ENCODE peak calls at places on chromosomes 2 and 18, in nine cellular contexts. Q, A, I, U, R, C, B, S and Y are unnamed samples. For H3K27me3, the result is how much of the 10 kb centered on the place peaks cover.

GRCh38 chr2:113809076-113809475 is 52.6 kb upstream of the SLC35F5 start:
- DNase-seq in Q (no peak), A (no peak), I (no peak), U (no peak), R (no peak), C (no peak), B (no peak), S (no peak), Y (no peak)

GRCh38 chr2:46010925-46011490 is 286.2 kb upstream of the EPAS1 start:
- DNase-seq in Q (peak), A (no peak), I (no peak), U (no peak), R (no peak), C (peak), B (peak), S (no peak), Y (no peak)

GRCh38 chr2:122307772-122308171 is 552.3 kb downstream of the TSN start:
- DNase-seq in Q (no peak), A (no peak), I (no peak), U (no peak), R (no peak), C (no peak), B (no peak), S (no peak), Y (no peak)

GRCh38 chr2:70440621-70441020 is 113.0 kb downstream of the TGFA start:
- DNase-seq in Q (no peak), A (no peak), I (no peak), U (no peak), R (no peak), C (peak), B (no peak), S (no peak), Y (peak)

GRCh38 chr2:209236369-209236768 is 187.5 kb upstream of the MAP2 start:
- DNase-seq in Q (no peak), A (no peak), I (no peak), U (no peak), R (no peak), C (no peak), B (peak), S (no peak), Y (no peak)

GRCh38 chr2:239498576-239498975 is 97.8 kb upstream of the HDAC4 start:
- DNase-seq in Q (no peak), A (no peak), I (no peak), U (no peak), R (no peak), C (no peak), B (no peak), S (no peak), Y (no peak)

GRCh38 chr2:11129598-11130449 is 25.4 kb upstream of the SLC66A3 start:
- DNase-seq in Q (no peak), A (no peak), I (peak), U (peak), R (peak), C (peak), B (peak), S (peak), Y (peak)

GRCh38 chr2:116879646-116880045 is 934.8 kb upstream of the DDX18 start:
- DNase-seq in Q (no peak), A (no peak), I (no peak), U (no peak), R (no peak), C (no peak), B (no peak), S (no peak), Y (no peak)

GRCh38 chr2:98757904-98758421 is 27.0 kb upstream of the MGAT4A start:
- DNase-seq in Q (peak), A (peak), I (peak), U (peak), R (peak), C (peak), B (no peak), S (peak), Y (peak)

GRCh38 chr2:101723366-101724112 is 26.0 kb downstream of the MAP4K4 start:
- DNase-seq in Q (no peak), A (no peak), I (no peak), U (no peak), R (no peak), C (no peak), B (no peak), S (no peak), Y (no peak)

GRCh38 chr2:44751754-44752479 is 189.6 kb upstream of the SIX3 start:
- DNase-seq in Q (no peak), A (no peak), I (no peak), U (no peak), R (no peak), C (no peak), B (peak), S (no peak), Y (no peak)

GRCh38 chr18:48848641-48849143 is 102.1 kb downstream of the SMAD7 start:
- DNase-seq in Q (peak), A (no peak), I (no peak), U (no peak), R (peak), C (no peak), B (no peak), S (no peak), Y (no peak)

GRCh38 chr2:55403177-55403998 is 16.3 kb downstream of the CCDC88A start:
- DNase-seq in Q (no peak), A (no peak), I (no peak), U (no peak), R (no peak), C (no peak), B (no peak), S (no peak), Y (no peak)

GRCh38 chr18:7467708-7468466 is 99.2 kb upstream of the PTPRM start:
- DNase-seq in Q (no peak), A (no peak), I (no peak), U (no peak), R (no peak), C (no peak), B (no peak), S (no peak), Y (no peak)

GRCh38 chr2:10214179-10214578 is 88.5 kb upstream of the HPCAL1 start:
- DNase-seq in Q (no peak), A (no peak), I (no peak), U (peak), R (no peak), C (no peak), B (no peak), S (no peak), Y (no peak)

GRCh38 chr2:30278419-30278818 is 47.1 kb downstream of the LBH start:
- DNase-seq in Q (no peak), A (no peak), I (no peak), U (no peak), R (no peak), C (no peak), B (no peak), S (no peak), Y (no peak)

GRCh38 chr2:108621087-108621559 is 86.9 kb downstream of the LIMS1 start:
- DNase-seq in Q (peak), A (no peak), I (no peak), U (no peak), R (no peak), C (peak), B (peak), S (peak), Y (peak)

GRCh38 chr2:202599105-202599504 is 35.7 kb upstream of the FAM117B start:
- DNase-seq in Q (no peak), A (no peak), I (no peak), U (no peak), R (no peak), C (no peak), B (no peak), S (no peak), Y (no peak)

GRCh38 chr2:56763683-56764082 is 579.9 kb downstream of the CCDC85A start:
- DNase-seq in Q (no peak), A (no peak), I (no peak), U (no peak), R (no peak), C (no peak), B (no peak), S (no peak), Y (no peak)

GRCh38 chr2:101617188-101617587 is 80.3 kb upstream of the MAP4K4 start:
- DNase-seq in Q (no peak), A (peak), I (no peak), U (no peak), R (no peak), C (no peak), B (no peak), S (no peak), Y (no peak)

GRCh38 chr2:112877423-112877822 is 33.5 kb upstream of the IL37 start:
- DNase-seq in Q (no peak), A (no peak), I (no peak), U (no peak), R (no peak), C (no peak), B (no peak), S (no peak), Y (no peak)

GRCh38 chr2:41668529-41668928 is 379.3 kb upstream of the PKDCC start:
- DNase-seq in Q (no peak), A (no peak), I (no peak), U (no peak), R (no peak), C (no peak), B (peak), S (no peak), Y (no peak)

GRCh38 chr2:134836986-134837385 is 1.4 kb upstream of the ACMSD start:
- DNase-seq in Q (no peak), A (peak), I (no peak), U (no peak), R (no peak), C (no peak), B (no peak), S (no peak), Y (no peak)

GRCh38 chr2:58852905-58853304 is 611.8 kb upstream of the FANCL start:
- DNase-seq in Q (no peak), A (no peak), I (no peak), U (no peak), R (no peak), C (no peak), B (no peak), S (no peak), Y (no peak)

GRCh38 chr2:206800501-206801416 is 35.4 kb downstream of the FASTKD2 start:
- DNase-seq in Q (peak), A (peak), I (peak), U (peak), R (peak), C (peak), B (peak), S (no peak), Y (peak)

GRCh38 chr2:109242654-109243331 is 113.8 kb downstream of the SH3RF3 start:
- DNase-seq in Q (peak), A (peak), I (peak), U (no peak), R (peak), C (no peak), B (no peak), S (no peak), Y (no peak)

GRCh38 chr2:55311444-55311870 is 42.4 kb upstream of the MTIF2 start:
- DNase-seq in Q (peak), A (no peak), I (no peak), U (no peak), R (no peak), C (no peak), B (peak), S (no peak), Y (no peak)

GRCh38 chr2:232876071-232876977 is 6.3 kb downstream of the SNORC start:
- DNase-seq in Q (no peak), A (no peak), I (no peak), U (peak), R (no peak), C (peak), B (peak), S (no peak), Y (no peak)
- H3K27ac ChIP-seq in Q (no peak), A (no peak), I (no peak), U (no peak), R (no peak), C (no peak), B (no peak), S (no peak), Y (no peak)

DNA sequence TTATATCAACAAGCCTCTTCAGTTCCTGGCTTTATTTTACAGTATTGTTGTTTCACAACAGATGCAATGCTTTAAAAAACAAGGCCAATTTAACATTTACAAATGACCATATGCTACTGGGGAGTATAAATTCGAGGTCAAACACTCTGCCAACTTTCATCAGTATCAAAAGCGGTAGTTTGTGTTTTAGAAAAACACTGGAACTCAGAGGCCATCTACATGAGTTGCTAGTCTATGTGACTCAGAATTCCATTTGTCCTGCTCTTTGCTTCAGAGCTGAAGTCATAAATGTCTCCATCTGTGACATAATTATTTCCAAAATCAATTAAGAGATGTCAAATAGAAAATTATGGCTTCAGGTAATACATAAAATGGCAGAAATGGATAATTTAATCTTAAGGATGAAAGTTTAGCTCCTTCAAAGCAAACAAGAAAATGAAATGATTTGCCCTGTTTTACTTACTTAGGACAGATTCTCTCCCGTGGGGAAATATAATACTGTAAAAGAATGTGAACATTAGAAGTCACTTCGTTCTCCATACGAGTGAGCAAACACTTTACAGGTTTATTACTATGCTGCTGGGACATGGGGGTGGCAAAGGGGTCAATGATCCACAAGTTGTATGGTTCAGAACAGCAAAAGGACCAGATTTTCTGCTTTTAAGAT is 3.7 kb downstream of the MEX3C start:
- DNase-seq in Q (peak), A (no peak), I (no peak), U (no peak), R (no peak), C (no peak), B (no peak), S (no peak), Y (no peak)
- H3K4me3 ChIP-seq in Q (peak), A (peak), I (no peak), U (no peak), R (no peak), C (peak), B (peak), S (no peak), Y (peak)

DNA sequence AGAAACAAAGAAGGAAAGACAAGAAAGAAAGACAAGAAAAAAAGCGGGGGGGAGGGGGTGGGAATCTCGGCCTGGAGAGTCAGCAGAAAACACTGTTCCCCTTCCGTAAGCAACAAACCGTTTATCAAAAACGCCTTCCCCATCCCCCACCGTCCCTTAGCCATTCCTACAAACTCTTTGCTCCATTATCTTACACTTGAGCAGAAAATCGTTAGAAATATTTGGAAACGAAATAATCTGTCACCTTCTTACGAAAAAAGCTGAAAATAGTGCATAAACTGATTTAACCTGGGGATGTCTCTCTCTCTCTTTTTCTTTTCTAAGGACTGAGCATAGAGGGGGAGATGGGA is 3.2 kb downstream of the PTGR3 start:
- DNase-seq in Q (no peak), A (no peak), I (no peak), U (no peak), R (no peak), C (no peak), B (peak), S (no peak), Y (no peak)
- H3K27me3 ChIP-seq in Q (under half), A (under half), I (under half), U (under half), R (under half), C (under half), B (half or more), S (under half), Y (under half)

GRCh38 chr18:62952807-62953206 is 237.5 kb downstream of the PHLPP1 start:
- DNase-seq in Q (no peak), A (no peak), I (no peak), U (no peak), R (no peak), C (no peak), B (no peak), S (no peak), Y (no peak)

GRCh38 chr18:62953663-62954062 is 238.3 kb downstream of the PHLPP1 start:
- DNase-seq in Q (no peak), A (no peak), I (no peak), U (no peak), R (no peak), C (no peak), B (no peak), S (no peak), Y (no peak)

GRCh38 chr18:62954341-62954740 is 239.0 kb downstream of the PHLPP1 start:
- DNase-seq in Q (no peak), A (no peak), I (no peak), U (no peak), R (no peak), C (no peak), B (no peak), S (no peak), Y (no peak)

GRCh38 chr18:62959481-62959880 is 244.1 kb downstream of the PHLPP1 start:
- DNase-seq in Q (no peak), A (no peak), I (no peak), U (no peak), R (no peak), C (no peak), B (no peak), S (no peak), Y (no peak)

DNA sequence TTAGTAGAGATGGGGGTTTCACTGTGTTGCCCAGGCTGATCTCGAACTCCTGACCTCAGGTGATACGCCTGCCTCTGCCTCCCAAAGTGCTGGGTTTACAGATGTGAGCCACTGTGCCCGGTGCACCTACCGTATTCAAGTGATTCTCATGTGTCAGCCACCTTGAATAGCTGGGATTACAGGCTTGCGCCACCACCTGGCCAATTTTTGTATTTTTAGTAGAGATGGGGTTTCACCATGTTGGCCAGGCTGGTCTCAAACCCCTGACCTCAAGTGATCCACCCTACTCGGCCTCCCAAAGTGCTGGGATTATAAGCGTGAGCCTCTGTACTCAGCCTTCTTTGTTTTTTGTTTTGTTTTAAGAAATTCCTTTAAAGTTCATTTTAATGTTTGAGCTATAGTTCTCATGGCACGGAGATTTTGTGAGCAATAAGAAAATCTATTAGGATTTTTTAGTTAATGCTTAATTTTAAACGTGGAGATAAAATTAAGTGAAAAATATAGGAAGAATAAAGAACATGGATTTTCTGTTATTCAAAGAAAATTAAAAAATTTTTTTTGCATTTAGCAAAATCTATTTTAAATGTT is 242.6 kb downstream of the PHLPP1 start:
- DNase-seq in Q (peak), A (no peak), I (no peak), U (no peak), R (no peak), C (peak), B (peak), S (no peak), Y (peak)
- H3K27ac ChIP-seq in Q (no peak), A (no peak), I (no peak), U (no peak), R (no peak), C (no peak), B (no peak), S (no peak), Y (no peak)

GRCh38 chr2:25982273-25982967 is at the start of gene KIF3C:
- DNase-seq in Q (peak), A (no peak), I (peak), U (peak), R (peak), C (peak), B (peak), S (peak), Y (peak)

GRCh38 chr2:25981596-25982272 is 563 bp downstream of the KIF3C start:
- DNase-seq in Q (no peak), A (no peak), I (peak), U (peak), R (peak), C (no peak), B (peak), S (no peak), Y (no peak)

GRCh38 chr2:25980951-25981350 is 1.3 kb downstream of the KIF3C start:
- DNase-seq in Q (no peak), A (no peak), I (no peak), U (peak), R (no peak), C (no peak), B (no peak), S (no peak), Y (no peak)

GRCh38 chr2:25979006-25979405 is 3.3 kb downstream of the KIF3C start:
- DNase-seq in Q (no peak), A (no peak), I (no peak), U (peak), R (no peak), C (no peak), B (no peak), S (no peak), Y (no peak)

GRCh38 chr2:25980076-25980887 is 2.0 kb downstream of the KIF3C start:
- DNase-seq in Q (no peak), A (no peak), I (no peak), U (peak), R (no peak), C (no peak), B (no peak), S (no peak), Y (no peak)
- H3K4me3 ChIP-seq in Q (no peak), A (no peak), I (no peak), U (no peak), R (no peak), C (no peak), B (peak), S (no peak), Y (no peak)

GRCh38 chr18:37252342-37252741 is 313.3 kb downstream of the CELF4 start:
- DNase-seq in Q (no peak), A (no peak), I (no peak), U (no peak), R (no peak), C (no peak), B (no peak), S (no peak), Y (no peak)
- H3K27me3 ChIP-seq in Q (under half), A (under half), I (under half), U (under half), R (under half), C (under half), B (under half), S (under half), Y (under half)

DNA sequence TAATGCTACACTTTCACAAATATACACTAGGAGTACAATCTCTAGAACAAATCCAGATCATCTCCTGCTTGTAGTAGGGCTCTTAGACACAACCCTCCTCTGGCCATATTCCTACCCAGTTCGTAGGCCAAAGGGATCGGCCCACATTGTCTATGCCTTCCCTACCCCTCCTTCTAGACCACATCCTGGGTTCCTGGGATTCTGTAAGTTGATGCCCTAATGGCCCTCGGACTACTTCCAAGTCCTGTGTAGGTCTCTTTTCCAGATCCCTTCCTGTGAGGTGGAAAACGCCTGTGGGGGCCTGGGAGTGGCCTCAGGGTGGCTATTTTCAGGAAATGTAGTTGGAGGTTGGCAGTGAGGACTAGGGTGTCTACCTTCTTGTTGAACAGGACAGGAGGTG is 289.7 kb downstream of the ZNF385B start:
- DNase-seq in Q (no peak), A (no peak), I (no peak), U (no peak), R (no peak), C (no peak), B (no peak), S (no peak), Y (no peak)
- H3K27ac ChIP-seq in Q (no peak), A (no peak), I (no peak), U (no peak), R (peak), C (no peak), B (no peak), S (no peak), Y (no peak)